ENCODE peak calls at places on chromosomes 11 and 22, in seven cellular contexts. X, L, W, R, Q, F and Z are unnamed samples.

GRCh38 chr22:43007519-43008102 is 7.3 kb downstream of the PACSIN2 start:
- DNase-seq in Q (no peak), X (no peak), W (no peak), R (no peak), F (no peak), L (peak; percentile 66), Z (no peak)

GRCh38 chr11:1123970-1124369 is 33.8 kb upstream of the MUC5AC start:
- DNase-seq in R (no peak), X (no peak), Q (no peak), W (no peak), L (no peak), F (no peak), Z (no peak)

GRCh38 chr11:93133710-93134109 is 64.1 kb downstream of the SLC36A4 start:
- DNase-seq in R (no peak), F (no peak), X (no peak), L (peak; percentile 43), W (no peak), Q (no peak), Z (no peak)

GRCh38 chr11:116311141-116311540 is 461.6 kb downstream of the BUD13 start:
- DNase-seq in R (no peak), W (no peak), Q (no peak), X (no peak), F (no peak), L (no peak), Z (no peak)

GRCh38 chr11:75063732-75064314 is 32.9 kb downstream of the OR2AT4 start:
- DNase-seq in L (no peak), X (no peak), Q (no peak), F (no peak), W (no peak), R (no peak), Z (no peak)

GRCh38 chr11:46895821-46896220 is 22.5 kb downstream of the LRP4 start:
- DNase-seq in L (peak; percentile 33), R (no peak), X (no peak), Q (no peak), F (no peak), W (no peak), Z (no peak)

GRCh38 chr11:102666331-102666957 is 39.1 kb downstream of the MMP27 start:
- DNase-seq in R (peak; percentile 3), X (peak; percentile 50), L (peak; percentile 70), W (peak; percentile 32), Q (no peak), F (peak; percentile 37), Z (peak; percentile 44)

GRCh38 chr22:46321387-46321775 is 14.1 kb upstream of the TRMU start:
- DNase-seq in W (no peak), Q (no peak), L (no peak), X (no peak), R (no peak), F (no peak), Z (no peak)

GRCh38 chr11:68044145-68044813 is 5.5 kb downstream of the TCIRG1 start:
- DNase-seq in W (no peak), X (no peak), L (no peak), F (no peak), Q (no peak), R (no peak), Z (no peak)

GRCh38 chr11:110299006-110299785 is 2.8 kb upstream of the RDX start:
- DNase-seq in X (no peak), W (no peak), F (no peak), R (no peak), L (no peak), Q (no peak), Z (no peak)

GRCh38 chr11:3077846-3078440 is 20.7 kb upstream of the CARS1 start:
- DNase-seq in L (no peak), X (no peak), Q (no peak), F (no peak), R (no peak), W (no peak), Z (no peak)

GRCh38 chr11:34492806-34493414 is 20.7 kb downstream of the ELF5 start:
- DNase-seq in F (peak; percentile 47), L (peak; percentile 76), W (no peak), X (peak; percentile 63), R (peak; percentile 72), Q (no peak), Z (peak; percentile 65)

GRCh38 chr11:16790484-16791240 is 52.2 kb downstream of the C11orf58 start:
- DNase-seq in F (no peak), R (no peak), L (no peak), W (no peak), X (no peak), Q (no peak), Z (no peak)